ENCODE peak calls at places on chromosome 19, in eight cellular contexts. One of them, this sample, is unnamed.

GRCh38 chr19:54138777-54139256 is 1.3 kb downstream of the CNOT3 start:
- DNase-seq in NCI-H1092 treated with DMSO at 0.1 percent for 48 hours: no peak
- DNase-seq in CD8-positive, alpha-beta memory T cell: no peak
- DNase-seq in IMR-90: no peak
- DNase-seq in HEK293T: no peak
- DNase-seq in COR-L47: no peak
- DNase-seq in mucosa of descending colon: no peak
- DNase-seq in body of pancreas: no peak
- DNase-seq in this sample: peak; percentile 48

GRCh38 chr19:14497347-14497921 is 1.5 kb upstream of the GIPC1 start:
- DNase-seq in NCI-H1092 treated with DMSO at 0.1 percent for 48 hours: no peak
- DNase-seq in CD8-positive, alpha-beta memory T cell: no peak
- DNase-seq in IMR-90: no peak
- DNase-seq in HEK293T: no peak
- DNase-seq in COR-L47: no peak
- DNase-seq in mucosa of descending colon: peak; percentile 81
- DNase-seq in body of pancreas: no peak
- DNase-seq in this sample: no peak

GRCh38 chr19:17111766-17112165 is 36.2 kb downstream of the MYO9B start:
- DNase-seq in NCI-H1092 treated with DMSO at 0.1 percent for 48 hours: no peak
- DNase-seq in CD8-positive, alpha-beta memory T cell: no peak
- DNase-seq in IMR-90: no peak
- DNase-seq in HEK293T: no peak
- DNase-seq in COR-L47: no peak
- DNase-seq in mucosa of descending colon: no peak
- DNase-seq in body of pancreas: no peak
- DNase-seq in this sample: no peak

GRCh38 chr19:46859637-46860124 is 1.1 kb upstream of the ARHGAP35 start:
- DNase-seq in NCI-H1092 treated with DMSO at 0.1 percent for 48 hours: peak; percentile 86
- DNase-seq in CD8-positive, alpha-beta memory T cell: no peak
- DNase-seq in IMR-90: peak; percentile 55
- DNase-seq in HEK293T: no peak
- DNase-seq in COR-L47: peak; percentile 88
- DNase-seq in mucosa of descending colon: peak; percentile 73
- DNase-seq in body of pancreas: peak; percentile 65
- DNase-seq in this sample: no peak

GRCh38 chr19:7680606-7681335 is at the start of gene TRAPPC5:
- DNase-seq in NCI-H1092 treated with DMSO at 0.1 percent for 48 hours: peak; percentile 77
- DNase-seq in CD8-positive, alpha-beta memory T cell: peak; percentile 81
- DNase-seq in IMR-90: peak; percentile 76
- DNase-seq in HEK293T: peak; percentile 92
- DNase-seq in COR-L47: peak; percentile 82
- DNase-seq in mucosa of descending colon: peak; percentile 92
- DNase-seq in body of pancreas: peak; percentile 90
- DNase-seq in this sample: peak; percentile 91

GRCh38 chr19:13781547-13781946 is 7.3 kb downstream of the C19orf53 start:
- DNase-seq in NCI-H1092 treated with DMSO at 0.1 percent for 48 hours: peak; percentile 19
- DNase-seq in CD8-positive, alpha-beta memory T cell: no peak
- DNase-seq in IMR-90: peak; percentile 81
- DNase-seq in HEK293T: peak; percentile 55
- DNase-seq in COR-L47: peak; percentile 75
- DNase-seq in mucosa of descending colon: peak; percentile 64
- DNase-seq in body of pancreas: peak; percentile 40
- DNase-seq in this sample: no peak

GRCh38 chr19:35015576-35016351 is 14.5 kb upstream of the SCN1B start:
- DNase-seq in NCI-H1092 treated with DMSO at 0.1 percent for 48 hours: no peak
- DNase-seq in CD8-positive, alpha-beta memory T cell: no peak
- DNase-seq in IMR-90: peak; percentile 64
- DNase-seq in HEK293T: no peak
- DNase-seq in COR-L47: no peak
- DNase-seq in mucosa of descending colon: no peak
- DNase-seq in body of pancreas: peak; percentile 29
- DNase-seq in this sample: no peak

GRCh38 chr19:40519352-40520322 is 52.8 kb downstream of the SPTBN4 start:
- DNase-seq in NCI-H1092 treated with DMSO at 0.1 percent for 48 hours: no peak
- DNase-seq in CD8-positive, alpha-beta memory T cell: no peak
- DNase-seq in IMR-90: peak; percentile 40
- DNase-seq in HEK293T: peak; percentile 52
- DNase-seq in COR-L47: no peak
- DNase-seq in mucosa of descending colon: no peak
- DNase-seq in body of pancreas: peak; percentile 48
- DNase-seq in this sample: peak; percentile 44

GRCh38 chr19:29714953-29715694 is at the start of gene C19orf12:
- DNase-seq in NCI-H1092 treated with DMSO at 0.1 percent for 48 hours: peak; percentile 33
- DNase-seq in CD8-positive, alpha-beta memory T cell: peak; percentile 43
- DNase-seq in IMR-90: peak; percentile 23
- DNase-seq in HEK293T: peak; percentile 79
- DNase-seq in COR-L47: peak; percentile 54
- DNase-seq in mucosa of descending colon: peak; percentile 65
- DNase-seq in body of pancreas: peak; percentile 69
- DNase-seq in this sample: peak; percentile 83

GRCh38 chr19:53892301-53892980 is 10.4 kb downstream of the PRKCG start:
- DNase-seq in NCI-H1092 treated with DMSO at 0.1 percent for 48 hours: no peak
- DNase-seq in CD8-positive, alpha-beta memory T cell: no peak
- DNase-seq in IMR-90: no peak
- DNase-seq in HEK293T: no peak
- DNase-seq in COR-L47: no peak
- DNase-seq in mucosa of descending colon: no peak
- DNase-seq in body of pancreas: no peak
- DNase-seq in this sample: no peak

GRCh38 chr19:33273881-33274662 is 28.3 kb downstream of the CEBPA start:
- DNase-seq in NCI-H1092 treated with DMSO at 0.1 percent for 48 hours: no peak
- DNase-seq in CD8-positive, alpha-beta memory T cell: no peak
- DNase-seq in IMR-90: peak; percentile 84
- DNase-seq in HEK293T: no peak
- DNase-seq in COR-L47: no peak
- DNase-seq in mucosa of descending colon: peak; percentile 79
- DNase-seq in body of pancreas: no peak
- DNase-seq in this sample: peak; percentile 42

GRCh38 chr19:45172173-45172572 is 5.9 kb downstream of the TRAPPC6A start:
- DNase-seq in NCI-H1092 treated with DMSO at 0.1 percent for 48 hours: no peak
- DNase-seq in CD8-positive, alpha-beta memory T cell: no peak
- DNase-seq in IMR-90: no peak
- DNase-seq in HEK293T: no peak
- DNase-seq in COR-L47: peak; percentile 76
- DNase-seq in mucosa of descending colon: no peak
- DNase-seq in body of pancreas: no peak
- DNase-seq in this sample: no peak

GRCh38 chr19:18173054-18173571 is 500 bp upstream of the IFI30 start:
- DNase-seq in NCI-H1092 treated with DMSO at 0.1 percent for 48 hours: no peak
- DNase-seq in CD8-positive, alpha-beta memory T cell: no peak
- DNase-seq in IMR-90: no peak
- DNase-seq in HEK293T: no peak
- DNase-seq in COR-L47: no peak
- DNase-seq in mucosa of descending colon: peak; percentile 54
- DNase-seq in body of pancreas: no peak
- DNase-seq in this sample: no peak

GRCh38 chr19:22144394-22144793 is 52.4 kb downstream of the ZNF676 start:
- DNase-seq in NCI-H1092 treated with DMSO at 0.1 percent for 48 hours: no peak
- DNase-seq in CD8-positive, alpha-beta memory T cell: no peak
- DNase-seq in IMR-90: peak; percentile 10
- DNase-seq in HEK293T: no peak
- DNase-seq in COR-L47: no peak
- DNase-seq in mucosa of descending colon: no peak
- DNase-seq in body of pancreas: no peak
- DNase-seq in this sample: no peak

GRCh38 chr19:18658366-18658855 is 21.6 kb downstream of the KLHL26 start:
- DNase-seq in NCI-H1092 treated with DMSO at 0.1 percent for 48 hours: no peak
- DNase-seq in CD8-positive, alpha-beta memory T cell: no peak
- DNase-seq in IMR-90: no peak
- DNase-seq in HEK293T: no peak
- DNase-seq in COR-L47: no peak
- DNase-seq in mucosa of descending colon: no peak
- DNase-seq in body of pancreas: no peak
- DNase-seq in this sample: no peak

GRCh38 chr19:53908106-53908932 is 759 bp upstream of the CACNG7 start:
- DNase-seq in NCI-H1092 treated with DMSO at 0.1 percent for 48 hours: peak; percentile 1
- DNase-seq in CD8-positive, alpha-beta memory T cell: no peak
- DNase-seq in IMR-90: peak; percentile 40
- DNase-seq in HEK293T: peak; percentile 75
- DNase-seq in COR-L47: no peak
- DNase-seq in mucosa of descending colon: peak; percentile 25
- DNase-seq in body of pancreas: peak; percentile 45
- DNase-seq in this sample: peak; percentile 67

GRCh38 chr19:46474211-46474610 is 2.8 kb upstream of the PNMA8A start:
- DNase-seq in NCI-H1092 treated with DMSO at 0.1 percent for 48 hours: no peak
- DNase-seq in CD8-positive, alpha-beta memory T cell: no peak
- DNase-seq in IMR-90: no peak
- DNase-seq in HEK293T: no peak
- DNase-seq in COR-L47: no peak
- DNase-seq in mucosa of descending colon: no peak
- DNase-seq in body of pancreas: no peak
- DNase-seq in this sample: no peak

GRCh38 chr19:23436318-23436717 is 41.0 kb upstream of the ZNF91 start:
- DNase-seq in NCI-H1092 treated with DMSO at 0.1 percent for 48 hours: no peak
- DNase-seq in CD8-positive, alpha-beta memory T cell: no peak
- DNase-seq in IMR-90: no peak
- DNase-seq in HEK293T: no peak
- DNase-seq in COR-L47: no peak
- DNase-seq in mucosa of descending colon: peak; percentile 43
- DNase-seq in body of pancreas: no peak
- DNase-seq in this sample: no peak

GRCh38 chr19:750640-751423 is at the start of gene MISP:
- DNase-seq in NCI-H1092 treated with DMSO at 0.1 percent for 48 hours: no peak
- DNase-seq in CD8-positive, alpha-beta memory T cell: no peak
- DNase-seq in IMR-90: no peak
- DNase-seq in HEK293T: no peak
- DNase-seq in COR-L47: peak; percentile 90
- DNase-seq in mucosa of descending colon: peak; percentile 94
- DNase-seq in body of pancreas: peak; percentile 57
- DNase-seq in this sample: no peak

GRCh38 chr19:48966541-48967345 is 1.6 kb downstream of the FTL start:
- DNase-seq in NCI-H1092 treated with DMSO at 0.1 percent for 48 hours: no peak
- DNase-seq in CD8-positive, alpha-beta memory T cell: no peak
- DNase-seq in IMR-90: no peak
- DNase-seq in HEK293T: no peak
- DNase-seq in COR-L47: no peak
- DNase-seq in mucosa of descending colon: peak; percentile 36
- DNase-seq in body of pancreas: no peak
- DNase-seq in this sample: no peak

GRCh38 chr19:14563989-14564650 is 7.7 kb downstream of the NDUFB7 start:
- DNase-seq in NCI-H1092 treated with DMSO at 0.1 percent for 48 hours: no peak
- DNase-seq in CD8-positive, alpha-beta memory T cell: peak; percentile 52
- DNase-seq in IMR-90: no peak
- DNase-seq in HEK293T: peak; percentile 92
- DNase-seq in COR-L47: no peak
- DNase-seq in mucosa of descending colon: peak; percentile 50
- DNase-seq in body of pancreas: peak; percentile 21
- DNase-seq in this sample: peak; percentile 70

GRCh38 chr19:48543121-48543710 is 8.8 kb upstream of the SULT2B1 start:
- DNase-seq in NCI-H1092 treated with DMSO at 0.1 percent for 48 hours: no peak
- DNase-seq in CD8-positive, alpha-beta memory T cell: no peak
- DNase-seq in IMR-90: peak; percentile 65
- DNase-seq in HEK293T: no peak
- DNase-seq in COR-L47: no peak
- DNase-seq in mucosa of descending colon: peak; percentile 67
- DNase-seq in body of pancreas: peak; percentile 53
- DNase-seq in this sample: no peak

GRCh38 chr19:46383171-46383815 is 30.1 kb downstream of the CCDC8 start:
- DNase-seq in NCI-H1092 treated with DMSO at 0.1 percent for 48 hours: no peak
- DNase-seq in CD8-positive, alpha-beta memory T cell: no peak
- DNase-seq in IMR-90: no peak
- DNase-seq in HEK293T: no peak
- DNase-seq in COR-L47: no peak
- DNase-seq in mucosa of descending colon: no peak
- DNase-seq in body of pancreas: no peak
- DNase-seq in this sample: no peak

GRCh38 chr19:33702606-33703437 is 81.1 kb downstream of the CHST8 start:
- DNase-seq in NCI-H1092 treated with DMSO at 0.1 percent for 48 hours: no peak
- DNase-seq in CD8-positive, alpha-beta memory T cell: no peak
- DNase-seq in IMR-90: no peak
- DNase-seq in HEK293T: no peak
- DNase-seq in COR-L47: no peak
- DNase-seq in mucosa of descending colon: no peak
- DNase-seq in body of pancreas: no peak
- DNase-seq in this sample: no peak

GRCh38 chr19:870963-871401 is 11.5 kb downstream of the CFD start:
- DNase-seq in NCI-H1092 treated with DMSO at 0.1 percent for 48 hours: peak; percentile 88
- DNase-seq in CD8-positive, alpha-beta memory T cell: no peak
- DNase-seq in IMR-90: peak; percentile 32
- DNase-seq in HEK293T: no peak
- DNase-seq in COR-L47: peak; percentile 95
- DNase-seq in mucosa of descending colon: no peak
- DNase-seq in body of pancreas: no peak
- DNase-seq in this sample: no peak

GRCh38 chr19:32181356-32181920 is 164.0 kb upstream of the ZNF507 start:
- DNase-seq in NCI-H1092 treated with DMSO at 0.1 percent for 48 hours: no peak
- DNase-seq in CD8-positive, alpha-beta memory T cell: no peak
- DNase-seq in IMR-90: no peak
- DNase-seq in HEK293T: no peak
- DNase-seq in COR-L47: no peak
- DNase-seq in mucosa of descending colon: no peak
- DNase-seq in body of pancreas: no peak
- DNase-seq in this sample: no peak

GRCh38 chr19:3950871-3951861 is 18.3 kb downstream of the NMRK2 start:
- DNase-seq in NCI-H1092 treated with DMSO at 0.1 percent for 48 hours: peak; percentile 39
- DNase-seq in CD8-positive, alpha-beta memory T cell: no peak
- DNase-seq in IMR-90: no peak
- DNase-seq in HEK293T: no peak
- DNase-seq in COR-L47: no peak
- DNase-seq in mucosa of descending colon: no peak
- DNase-seq in body of pancreas: peak; percentile 55
- DNase-seq in this sample: no peak

GRCh38 chr19:43464089-43464775 is 1.2 kb downstream of the LYPD3 start:
- DNase-seq in NCI-H1092 treated with DMSO at 0.1 percent for 48 hours: no peak
- DNase-seq in CD8-positive, alpha-beta memory T cell: peak; percentile 75
- DNase-seq in IMR-90: no peak
- DNase-seq in HEK293T: peak; percentile 71
- DNase-seq in COR-L47: no peak
- DNase-seq in mucosa of descending colon: peak; percentile 86
- DNase-seq in body of pancreas: peak; percentile 76
- DNase-seq in this sample: no peak

GRCh38 chr19:35437152-35437951 is 10.7 kb upstream of the FFAR2 start:
- DNase-seq in NCI-H1092 treated with DMSO at 0.1 percent for 48 hours: no peak
- DNase-seq in CD8-positive, alpha-beta memory T cell: no peak
- DNase-seq in IMR-90: no peak
- DNase-seq in HEK293T: no peak
- DNase-seq in COR-L47: no peak
- DNase-seq in mucosa of descending colon: peak; percentile 47
- DNase-seq in body of pancreas: no peak
- DNase-seq in this sample: no peak

GRCh38 chr19:15466851-15467733 is 2.7 kb upstream of the RASAL3 start:
- DNase-seq in NCI-H1092 treated with DMSO at 0.1 percent for 48 hours: no peak
- DNase-seq in CD8-positive, alpha-beta memory T cell: peak; percentile 22
- DNase-seq in IMR-90: peak; percentile 43
- DNase-seq in HEK293T: no peak
- DNase-seq in COR-L47: no peak
- DNase-seq in mucosa of descending colon: no peak
- DNase-seq in body of pancreas: no peak
- DNase-seq in this sample: peak; percentile 51

GRCh38 chr19:8308891-8309291 is 733 bp upstream of the CD320 start:
- DNase-seq in NCI-H1092 treated with DMSO at 0.1 percent for 48 hours: no peak
- DNase-seq in CD8-positive, alpha-beta memory T cell: no peak
- DNase-seq in IMR-90: no peak
- DNase-seq in HEK293T: no peak
- DNase-seq in COR-L47: no peak
- DNase-seq in mucosa of descending colon: no peak
- DNase-seq in body of pancreas: no peak
- DNase-seq in this sample: no peak

This sample was measured in activated naive CD8-positive, alpha-beta T cell treated with anti-CD3 and anti-CD28 coated beads for 36 hours.